ENCODE peak calls at places on chromosomes 2 and 18, in four cellular contexts. Q, L, B and F are unnamed samples.

GRCh38 chr2:27651056-27651455 is 12.4 kb downstream of the SUPT7L start:
- DNase-seq in L (no peak), Q (no peak), B (no peak), F (no peak)

GRCh38 chr2:20666364-20667150 is at the start of gene GDF7:
- DNase-seq in Q (peak; percentile 46), B (peak; percentile 66), L (peak; percentile 79), F (peak; percentile 78)

GRCh38 chr2:170123593-170123992 is 54.4 kb upstream of the MYO3B start:
- DNase-seq in B (no peak), Q (peak; percentile 72), L (no peak), F (no peak)

GRCh38 chr2:25606892-25607291 is 66.5 kb downstream of the DTNB start:
- DNase-seq in Q (peak; percentile 46), L (peak; percentile 55), B (no peak), F (no peak)

GRCh38 chr2:202090530-202090929 is 17.5 kb downstream of the KIAA2012 start:
- DNase-seq in Q (no peak), L (no peak), B (no peak), F (no peak)

GRCh38 chr2:134431837-134432437 is 178.1 kb downstream of the MGAT5 start:
- DNase-seq in Q (no peak), L (peak; percentile 55), B (no peak), F (no peak)

GRCh38 chr2:170770304-170771048 is at the start of gene ERICH2:
- DNase-seq in L (peak; percentile 11), B (peak; percentile 84), Q (peak; percentile 81), F (peak; percentile 94)

GRCh38 chr18:62279561-62279960 is 45.5 kb upstream of the TNFRSF11A start:
- DNase-seq in L (no peak), Q (no peak), B (no peak), F (no peak)

GRCh38 chr2:202015471-202015870 is 18.2 kb upstream of the FZD7 start:
- DNase-seq in Q (no peak), L (no peak), B (no peak), F (no peak)

GRCh38 chr2:98822301-98823164 is 91.6 kb upstream of the MGAT4A start:
- DNase-seq in L (peak; percentile 38), Q (no peak), B (peak; percentile 68), F (peak; percentile 58)

GRCh38 chr2:63894167-63894566 is 52.5 kb downstream of the UGP2 start:
- DNase-seq in B (no peak), L (no peak), Q (no peak), F (no peak)
- H3K36me3 ChIP-seq in B (no peaks in the 10 kb centered on the region), L (no peaks in the 10 kb centered on the region), Q (peaks cover 15% of the 10 kb centered on the region), F (peaks cover 97% of the 10 kb centered on the region)

GRCh38 chr2:142871396-142871795 is 6.1 kb upstream of the KYNU start:
- DNase-seq in L (no peak), Q (no peak), B (no peak), F (no peak)
- H3K4me1 ChIP-seq in L (peaks cover 31% of the 10 kb centered on the region), Q (peaks cover 72% of the 10 kb centered on the region), B (peaks cover 4% of the 10 kb centered on the region), F (peaks cover 70% of the 10 kb centered on the region)

GRCh38 chr18:26083099-26083498 is 7.3 kb downstream of the SS18 start:
- DNase-seq in B (no peak), L (no peak), Q (no peak), F (no peak)
- H3K36me3 ChIP-seq in B (no peaks in the 10 kb centered on the region), L (no peaks in the 10 kb centered on the region), Q (no peaks in the 10 kb centered on the region), F (peaks cover 61% of the 10 kb centered on the region)

GRCh38 chr2:43164686-43165085 is 61.7 kb downstream of the ZFP36L2 start:
- DNase-seq in B (no peak), Q (no peak), L (no peak), F (no peak)

GRCh38 chr2:43161650-43162542 is 64.5 kb downstream of the ZFP36L2 start:
- DNase-seq in L (no peak), B (peak; percentile 87), Q (peak; percentile 39), F (no peak)

GRCh38 chr2:43168016-43168369 is 58.4 kb downstream of the ZFP36L2 start:
- DNase-seq in Q (no peak), B (no peak), L (no peak), F (peak; percentile 41)

GRCh38 chr2:43163365-43163715 is 63.1 kb downstream of the ZFP36L2 start:
- DNase-seq in Q (no peak), L (no peak), B (no peak), F (no peak)

GRCh38 chr2:43165378-43166025 is 60.9 kb downstream of the ZFP36L2 start:
- DNase-seq in B (no peak), L (no peak), Q (peak; percentile 47), F (peak; percentile 14)
- H3K4me1 ChIP-seq in B (peaks cover 28% of the 10 kb centered on the region), L (peaks cover 24% of the 10 kb centered on the region), Q (peaks cover 83% of the 10 kb centered on the region), F (peaks cover 11% of the 10 kb centered on the region)